ENCODE peak calls at places on chromosomes 16 and 17, in five cellular contexts. X is colonic mucosa; V is H9; J is CD4-positive, alpha-beta T cell; F is CD8-positive, alpha-beta T cell. L is an unnamed sample. For H3K27me3, the result is how much of the 10 kb centered on the place peaks cover.

GRCh38 chr17:79950306-79950705 is 85.4 kb downstream of the TBC1D16 start:
- DNase-seq in X (no peak), V (peak), J (no peak), F (no peak), L (no peak)

GRCh38 chr17:17682737-17683675 is 1.7 kb downstream of the RAI1 start:
- DNase-seq in X (peak), V (peak), J (peak), F (peak), L (peak)

GRCh38 chr16:27729516-27730304 is 179.8 kb downstream of the KATNIP start:
- DNase-seq in X (no peak), V (no peak), J (no peak), F (no peak), L (no peak)

GRCh38 chr16:4767872-4768548 is 1.0 kb upstream of the ZNF500 start:
- DNase-seq in X (peak), V (no peak), J (no peak), F (no peak), L (no peak)

GRCh38 chr17:12388206-12388605 is 277.5 kb upstream of the MYOCD start:
- DNase-seq in X (no peak), V (no peak), J (no peak), F (no peak), L (no peak)

GRCh38 chr17:78479369-78479768 is 97.8 kb downstream of the DNAH17 start:
- DNase-seq in X (no peak), V (no peak), J (no peak), F (no peak), L (no peak)

GRCh38 chr17:33284022-33284421 is 9.1 kb downstream of the ASIC2 start:
- DNase-seq in X (peak), V (no peak), J (no peak), F (no peak), L (no peak)

GRCh38 chr17:76371656-76372628 is 12.5 kb upstream of the SPHK1 start:
- DNase-seq in X (no peak), V (no peak), J (no peak), F (no peak), L (no peak)

GRCh38 chr17:71828182-71828596 is 292.6 kb upstream of the SOX9 start:
- DNase-seq in X (no peak), V (peak), J (no peak), F (no peak), L (peak)

GRCh38 chr16:53948734-53949430 is 244.9 kb downstream of the FTO start:
- DNase-seq in X (no peak), V (no peak), J (no peak), F (no peak), L (no peak)

GRCh38 chr17:67246648-67247415 is 1.8 kb upstream of the HELZ start:
- DNase-seq in X (peak), V (peak), J (peak), F (peak), L (no peak)

GRCh38 chr17:27559996-27560481 is 70.9 kb upstream of the LGALS9 start:
- DNase-seq in X (peak), V (no peak), J (no peak), F (no peak), L (no peak)

GRCh38 chr17:44086364-44087311 is 16.1 kb downstream of the G6PC3 start:
- DNase-seq in X (no peak), V (peak), J (peak), F (peak), L (peak)

GRCh38 chr16:74563828-74564263 is 43.1 kb downstream of the GLG1 start:
- DNase-seq in X (no peak), V (no peak), J (no peak), F (no peak), L (no peak)

GRCh38 chr17:46056800-46057304 is 57.8 kb downstream of the STH start:
- DNase-seq in X (no peak), V (no peak), J (no peak), F (no peak), L (no peak)

GRCh38 chr17:65572186-65572580 is 10.7 kb upstream of the AXIN2 start:
- DNase-seq in X (no peak), V (no peak), J (no peak), F (no peak), L (no peak)
- TF ChIP-seq CTCF in X (no peak), V (no peak), J (no peak), F (no peak), L (no peak)

DNA sequence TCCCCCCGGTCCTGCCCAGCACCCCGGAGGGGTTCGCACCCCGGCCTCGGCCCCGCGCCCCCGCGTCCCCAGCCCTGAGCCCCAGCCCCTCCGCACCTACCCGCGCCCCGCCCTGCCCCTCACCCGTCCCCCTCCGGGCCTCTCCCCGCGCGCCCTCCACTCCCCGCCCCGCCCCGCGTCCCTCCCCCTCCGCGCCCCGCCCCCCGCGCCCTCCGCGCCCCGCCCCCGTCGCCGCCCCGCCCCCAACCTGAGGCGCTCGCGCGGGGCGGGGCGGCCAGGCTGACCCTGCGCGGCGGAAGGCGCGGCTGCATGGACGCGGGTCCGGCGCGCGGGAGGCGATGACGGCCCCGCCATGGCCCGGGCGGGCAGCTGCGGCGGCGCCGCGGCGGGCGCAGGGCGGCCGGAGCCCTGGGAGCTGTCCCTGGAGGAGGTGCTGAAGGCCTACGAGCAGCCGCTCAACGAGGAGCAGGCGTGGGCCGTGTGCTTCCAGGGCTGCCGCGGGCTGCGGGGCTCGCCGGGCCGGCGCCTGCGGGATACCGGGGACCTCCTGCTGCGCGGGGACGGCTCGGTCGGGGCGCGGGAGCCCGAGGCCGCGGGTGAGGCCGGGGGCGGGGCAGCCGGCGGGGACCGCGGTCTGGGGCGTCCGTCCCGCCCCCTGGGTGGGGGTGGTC is at the start of gene SPIRE2:
- DNase-seq in X (peak), V (peak), J (peak), F (peak), L (peak)
- H3K27me3 ChIP-seq in X (under half), V (under half), J (under half), F (under half), L (under half)

DNA sequence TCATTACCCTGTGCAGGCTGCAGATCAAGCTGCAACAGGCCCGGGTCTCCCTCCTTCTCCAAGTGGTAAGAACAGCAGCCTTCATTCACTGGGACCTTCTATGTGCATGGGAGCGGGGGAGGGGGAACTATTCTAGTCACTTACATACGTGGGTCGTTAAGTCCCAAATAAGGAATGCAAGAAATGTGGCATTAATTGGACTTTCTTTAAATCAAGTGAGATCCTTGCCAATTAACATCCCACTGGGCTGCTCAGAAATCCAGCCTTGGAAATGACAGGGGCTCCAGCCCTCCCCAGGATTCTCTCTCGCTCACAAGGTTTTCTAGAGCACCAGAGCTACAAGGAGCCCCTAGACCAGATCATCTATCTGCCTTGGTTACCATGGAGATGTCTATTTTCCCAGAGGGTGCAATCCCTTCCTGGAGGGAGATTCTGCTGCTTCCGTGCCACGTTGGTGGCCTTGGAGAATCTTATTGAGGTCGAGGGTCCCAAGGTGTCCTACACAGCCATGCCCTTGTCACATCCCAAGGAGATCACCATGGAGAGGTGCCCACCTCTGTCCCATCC is 5.2 kb upstream of the EIF1 start:
- DNase-seq in X (no peak), V (no peak), J (no peak), F (no peak), L (no peak)
- TF ChIP-seq CTCF in X (no peak), V (no peak), J (no peak), F (no peak), L (no peak)

DNA sequence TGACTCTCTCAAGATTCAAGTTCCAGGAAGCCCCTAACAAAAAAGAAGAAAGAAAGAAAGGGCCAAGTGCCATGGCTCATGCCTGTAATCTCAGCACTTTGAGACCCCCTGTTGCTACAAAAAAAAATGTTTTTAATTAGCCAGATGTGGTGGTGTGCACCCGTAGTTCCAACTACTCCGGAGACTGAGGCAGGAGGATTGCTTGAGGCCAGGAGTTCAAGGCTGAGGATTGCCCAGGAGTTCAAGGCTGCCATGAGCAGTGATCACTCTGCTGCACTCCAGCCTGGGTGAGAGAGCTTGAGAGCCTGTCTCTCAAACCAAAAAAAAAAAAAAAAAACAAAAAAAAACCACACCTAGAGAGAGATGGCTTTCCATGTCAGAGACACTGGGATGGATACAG is 18.8 kb downstream of the TLE7 start:
- DNase-seq in X (no peak), V (no peak), J (no peak), F (no peak), L (no peak)
- H3K27me3 ChIP-seq in X (under half), V (under half), J (under half), F (under half), L (under half)

DNA sequence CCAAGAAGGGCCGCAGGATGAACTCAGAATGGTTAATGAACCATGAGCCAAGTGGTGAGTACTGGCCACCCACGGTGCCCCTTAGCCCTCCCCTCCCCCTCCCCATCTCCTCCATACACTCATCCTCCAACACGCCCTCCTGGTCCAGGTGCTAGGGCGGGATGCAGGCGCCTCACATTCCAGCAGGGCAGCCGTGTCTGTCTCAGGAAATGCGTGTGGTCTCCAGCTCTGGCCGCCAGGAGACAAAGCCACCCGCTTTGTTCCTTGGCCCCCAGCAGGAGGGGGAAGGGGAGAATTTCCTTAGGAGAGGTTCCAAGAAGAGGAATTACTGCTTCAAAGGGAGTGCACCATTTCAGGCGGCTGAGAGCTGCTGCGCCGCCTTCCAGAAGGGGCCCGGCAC is 29.8 kb upstream of the RMI2 start:
- DNase-seq in X (no peak), V (peak), J (no peak), F (no peak), L (no peak)
- TF ChIP-seq CTCF in X (no peak), V (peak), J (no peak), F (no peak), L (no peak)